ENCODE peak calls at places on chromosomes 7 and 10, in seven cellular contexts. One of them, this sample, is unnamed.
A peak's percentile ranks its signal among the peaks of the same experiment; 100 is the strongest.

GRCh38 chr10:101292194-101293006 is 61.6 kb upstream of the BTRC start:
- DNase-seq in EL: peak; percentile 13
- DNase-seq in NCI-H1048: no peak
- DNase-seq in transverse colon: no peak
- DNase-seq in esophagus squamous epithelium: no peak
- DNase-seq in nucleus accumbens: peak; percentile 81
- DNase-seq in CD8-positive, alpha-beta memory T cell: no peak
- DNase-seq in this sample: no peak

GRCh38 chr10:127890935-127891334 is 1.8 kb downstream of the CLRN3 start:
- DNase-seq in EL: no peak
- DNase-seq in nucleus accumbens: no peak
- DNase-seq in transverse colon: no peak
- DNase-seq in NCI-H1048: no peak
- DNase-seq in CD8-positive, alpha-beta memory T cell: no peak
- DNase-seq in esophagus squamous epithelium: no peak
- DNase-seq in this sample: no peak

GRCh38 chr7:67589178-67589577 is 592.5 kb downstream of the TYW1 start:
- DNase-seq in NCI-H1048: no peak
- DNase-seq in CD8-positive, alpha-beta memory T cell: no peak
- DNase-seq in esophagus squamous epithelium: no peak
- DNase-seq in EL: no peak
- DNase-seq in transverse colon: no peak
- DNase-seq in nucleus accumbens: peak; percentile 7
- DNase-seq in this sample: no peak

GRCh38 chr7:141072548-141073172 is 1.2 kb upstream of the TMEM178B start:
- DNase-seq in transverse colon: peak; percentile 19
- DNase-seq in NCI-H1048: no peak
- DNase-seq in esophagus squamous epithelium: no peak
- DNase-seq in EL: peak; percentile 84
- DNase-seq in CD8-positive, alpha-beta memory T cell: no peak
- DNase-seq in nucleus accumbens: peak; percentile 87
- DNase-seq in this sample: peak; percentile 21

GRCh38 chr10:14156101-14156500 is 174.6 kb downstream of the FRMD4A start:
- DNase-seq in transverse colon: no peak
- DNase-seq in esophagus squamous epithelium: no peak
- DNase-seq in nucleus accumbens: no peak
- DNase-seq in EL: no peak
- DNase-seq in NCI-H1048: no peak
- DNase-seq in CD8-positive, alpha-beta memory T cell: no peak
- DNase-seq in this sample: no peak

GRCh38 chr7:17617857-17618651 is 319.6 kb downstream of the AHR start:
- DNase-seq in transverse colon: no peak
- DNase-seq in EL: no peak
- DNase-seq in nucleus accumbens: no peak
- DNase-seq in esophagus squamous epithelium: no peak
- DNase-seq in CD8-positive, alpha-beta memory T cell: no peak
- DNase-seq in NCI-H1048: no peak
- DNase-seq in this sample: no peak

GRCh38 chr7:37977243-37977642 is 56.8 kb downstream of the EPDR1 start:
- DNase-seq in EL: no peak
- DNase-seq in transverse colon: no peak
- DNase-seq in CD8-positive, alpha-beta memory T cell: no peak
- DNase-seq in nucleus accumbens: no peak
- DNase-seq in esophagus squamous epithelium: no peak
- DNase-seq in NCI-H1048: no peak
- DNase-seq in this sample: no peak

GRCh38 chr10:45483002-45483401 is 109.0 kb downstream of the ALOX5 start:
- DNase-seq in NCI-H1048: no peak
- DNase-seq in EL: no peak
- DNase-seq in esophagus squamous epithelium: no peak
- DNase-seq in CD8-positive, alpha-beta memory T cell: no peak
- DNase-seq in transverse colon: no peak
- DNase-seq in nucleus accumbens: no peak
- DNase-seq in this sample: no peak

GRCh38 chr10:103413540-103413939 is 17.1 kb downstream of the PDCD11 start:
- DNase-seq in EL: no peak
- DNase-seq in CD8-positive, alpha-beta memory T cell: no peak
- DNase-seq in esophagus squamous epithelium: no peak
- DNase-seq in NCI-H1048: no peak
- DNase-seq in transverse colon: no peak
- DNase-seq in nucleus accumbens: no peak
- DNase-seq in this sample: no peak

GRCh38 chr7:71712653-71713180 is 580.8 kb downstream of the GALNT17 start:
- DNase-seq in esophagus squamous epithelium: no peak
- DNase-seq in transverse colon: no peak
- DNase-seq in nucleus accumbens: no peak
- DNase-seq in NCI-H1048: no peak
- DNase-seq in EL: no peak
- DNase-seq in CD8-positive, alpha-beta memory T cell: no peak
- DNase-seq in this sample: no peak

GRCh38 chr7:136030330-136030729 is 53.2 kb upstream of the MTPN start:
- DNase-seq in CD8-positive, alpha-beta memory T cell: no peak
- DNase-seq in transverse colon: no peak
- DNase-seq in NCI-H1048: no peak
- DNase-seq in esophagus squamous epithelium: no peak
- DNase-seq in nucleus accumbens: no peak
- DNase-seq in EL: no peak
- DNase-seq in this sample: no peak

GRCh38 chr7:119196183-119196582 is 971.7 kb downstream of the ANKRD7 start:
- DNase-seq in EL: no peak
- DNase-seq in NCI-H1048: no peak
- DNase-seq in nucleus accumbens: no peak
- DNase-seq in CD8-positive, alpha-beta memory T cell: no peak
- DNase-seq in esophagus squamous epithelium: no peak
- DNase-seq in transverse colon: no peak
- DNase-seq in this sample: no peak